ENCODE peak calls at places on chromosomes 4 and X, in four cellular contexts. X is fibroblast of pulmonary artery; H is stimulated activated naive CD8-positive, alpha-beta T cell treated with anti-CD3 and anti-CD28 coated beads, Interleukin-15, Interleukin-2, amounts not matched to agents 100 U/mL and 50 U/mL, for 24 hours; S is stimulated activated CD8-positive, alpha-beta memory T cell treated with anti-CD3 and anti-CD28 coated beads, Interleukin-2, amount 100 ng/mL, for 1 hour. D is an unnamed sample.

GRCh38 chr4:36133658-36134057 is 110.7 kb downstream of the ARAP2 start:
- DNase-seq in X (no peak), H (no peak), S (no peak), D (no peak)

GRCh38 chr4:21113496-21114213 is 413.4 kb downstream of the PACRGL start:
- DNase-seq in X (peak), H (no peak), S (no peak), D (no peak)

GRCh38 chrX:88425739-88426138 is 321.3 kb upstream of the CPXCR1 start:
- DNase-seq in X (peak), H (no peak), S (no peak), D (no peak)

GRCh38 chr4:38753021-38753806 is 29.6 kb downstream of the TLR10 start:
- DNase-seq in X (peak), H (no peak), S (no peak), D (peak)

GRCh38 chr4:74033721-74034120 is 4.8 kb downstream of the CXCL3 start:
- DNase-seq in X (peak), H (no peak), S (no peak), D (no peak)

GRCh38 chrX:45850197-45850774 is 649.6 kb upstream of the DIPK2B start:
- DNase-seq in X (no peak), H (peak), S (no peak), D (no peak)

GRCh38 chrX:41350150-41350975 is 16.4 kb downstream of the DDX3X start:
- DNase-seq in X (peak), H (no peak), S (no peak), D (no peak)

GRCh38 chr4:169256101-169256612 is 14.6 kb downstream of the SH3RF1 start:
- DNase-seq in X (no peak), H (no peak), S (no peak), D (no peak)

GRCh38 chr4:105145059-105145912 is 1.4 kb upstream of the TET2 start:
- DNase-seq in X (no peak), H (no peak), S (no peak), D (no peak)

GRCh38 chr4:69025999-69026387 is 70.3 kb upstream of the UGT2B7 start:
- DNase-seq in X (no peak), H (no peak), S (no peak), D (no peak)

GRCh38 chrX:42128020-42128419 is 204.7 kb upstream of the CASK start:
- DNase-seq in X (no peak), H (no peak), S (no peak), D (no peak)

GRCh38 chr4:16110906-16111305 is 27.1 kb upstream of the PROM1 start:
- DNase-seq in X (no peak), H (no peak), S (no peak), D (no peak)

GRCh38 chr4:81508786-81509574 is 37.3 kb upstream of the RASGEF1B start:
- DNase-seq in X (no peak), H (no peak), S (no peak), D (no peak)

GRCh38 chr4:124640037-124640730 is 72.3 kb downstream of the ANKRD50 start:
- DNase-seq in X (peak), H (no peak), S (no peak), D (no peak)

GRCh38 chr4:121239951-121240350 is 75.8 kb upstream of the TNIP3 start:
- DNase-seq in X (no peak), H (no peak), S (no peak), D (no peak)